ENCODE peak calls at places on chromosome 13, in nine cellular contexts. One of them, this sample, is unnamed.

GRCh38 chr13:79187917-79188699 is 217.9 kb downstream of the RBM26 start:
- DNase-seq in stimulated activated CD4-positive, alpha-beta T cell treated with anti-CD3 and anti-CD28 coated beads, Interleukin-1b, Interleukin-23, amount 100 ng/mL, for 48 hours: no peak
- DNase-seq in cardiac fibroblast: no peak
- DNase-seq in IMR-90: no peak
- DNase-seq in progenitor cell of endocrine pancreas: no peak
- DNase-seq in fibroblast of villous mesenchyme: no peak
- DNase-seq in endothelial cell: no peak
- DNase-seq in transverse colon: no peak
- DNase-seq in HS-5: no peak
- DNase-seq in this sample: no peak

GRCh38 chr13:63425131-63425530 is 2009.5 kb upstream of the PCDH20 start:
- DNase-seq in stimulated activated CD4-positive, alpha-beta T cell treated with anti-CD3 and anti-CD28 coated beads, Interleukin-1b, Interleukin-23, amount 100 ng/mL, for 48 hours: no peak
- DNase-seq in cardiac fibroblast: peak
- DNase-seq in IMR-90: peak
- DNase-seq in progenitor cell of endocrine pancreas: no peak
- DNase-seq in fibroblast of villous mesenchyme: no peak
- DNase-seq in endothelial cell: no peak
- DNase-seq in transverse colon: no peak
- DNase-seq in HS-5: no peak
- DNase-seq in this sample: no peak

GRCh38 chr13:35787937-35788336 is 311.4 kb upstream of the MAB21L1 start:
- DNase-seq in stimulated activated CD4-positive, alpha-beta T cell treated with anti-CD3 and anti-CD28 coated beads, Interleukin-1b, Interleukin-23, amount 100 ng/mL, for 48 hours: no peak
- DNase-seq in cardiac fibroblast: no peak
- DNase-seq in IMR-90: no peak
- DNase-seq in progenitor cell of endocrine pancreas: no peak
- DNase-seq in fibroblast of villous mesenchyme: no peak
- DNase-seq in endothelial cell: no peak
- DNase-seq in transverse colon: no peak
- DNase-seq in HS-5: no peak
- DNase-seq in this sample: no peak

GRCh38 chr13:50365683-50366391 is 350.6 kb downstream of the KCNRG start:
- DNase-seq in stimulated activated CD4-positive, alpha-beta T cell treated with anti-CD3 and anti-CD28 coated beads, Interleukin-1b, Interleukin-23, amount 100 ng/mL, for 48 hours: peak
- DNase-seq in cardiac fibroblast: no peak
- DNase-seq in IMR-90: no peak
- DNase-seq in progenitor cell of endocrine pancreas: no peak
- DNase-seq in fibroblast of villous mesenchyme: no peak
- DNase-seq in endothelial cell: no peak
- DNase-seq in transverse colon: peak
- DNase-seq in HS-5: no peak
- DNase-seq in this sample: no peak

GRCh38 chr13:25267715-25268114 is 19.6 kb downstream of the MTMR6 start:
- DNase-seq in stimulated activated CD4-positive, alpha-beta T cell treated with anti-CD3 and anti-CD28 coated beads, Interleukin-1b, Interleukin-23, amount 100 ng/mL, for 48 hours: no peak
- DNase-seq in cardiac fibroblast: peak
- DNase-seq in IMR-90: peak
- DNase-seq in progenitor cell of endocrine pancreas: no peak
- DNase-seq in fibroblast of villous mesenchyme: peak
- DNase-seq in endothelial cell: no peak
- DNase-seq in transverse colon: no peak
- DNase-seq in HS-5: no peak
- DNase-seq in this sample: no peak

GRCh38 chr13:76885203-76886004 is 801 bp downstream of the KCTD12 start:
- DNase-seq in stimulated activated CD4-positive, alpha-beta T cell treated with anti-CD3 and anti-CD28 coated beads, Interleukin-1b, Interleukin-23, amount 100 ng/mL, for 48 hours: peak
- DNase-seq in cardiac fibroblast: peak
- DNase-seq in IMR-90: peak
- DNase-seq in progenitor cell of endocrine pancreas: peak
- DNase-seq in fibroblast of villous mesenchyme: peak
- DNase-seq in endothelial cell: peak
- DNase-seq in transverse colon: peak
- DNase-seq in HS-5: no peak
- DNase-seq in this sample: peak

GRCh38 chr13:110323172-110323851 is 16.2 kb downstream of the COL4A2 start:
- DNase-seq in stimulated activated CD4-positive, alpha-beta T cell treated with anti-CD3 and anti-CD28 coated beads, Interleukin-1b, Interleukin-23, amount 100 ng/mL, for 48 hours: no peak
- DNase-seq in cardiac fibroblast: peak
- DNase-seq in IMR-90: peak
- DNase-seq in progenitor cell of endocrine pancreas: no peak
- DNase-seq in fibroblast of villous mesenchyme: peak
- DNase-seq in endothelial cell: no peak
- DNase-seq in transverse colon: no peak
- DNase-seq in HS-5: no peak
- DNase-seq in this sample: no peak

GRCh38 chr13:80040219-80040976 is 300.5 kb downstream of the SPRY2 start:
- DNase-seq in stimulated activated CD4-positive, alpha-beta T cell treated with anti-CD3 and anti-CD28 coated beads, Interleukin-1b, Interleukin-23, amount 100 ng/mL, for 48 hours: no peak
- DNase-seq in cardiac fibroblast: peak
- DNase-seq in IMR-90: peak
- DNase-seq in progenitor cell of endocrine pancreas: no peak
- DNase-seq in fibroblast of villous mesenchyme: peak
- DNase-seq in endothelial cell: no peak
- DNase-seq in transverse colon: no peak
- DNase-seq in HS-5: peak
- DNase-seq in this sample: no peak